ENCODE peak calls at places on chromosome 7, in four cellular contexts. M is NCI-H1092 treated with DMSO at 0.1 percent for 48 hours, V is GM19239, O is LoVo. W is an unnamed sample.
A peak's percentile ranks its signal among the peaks of the same experiment; 100 is the strongest.

GRCh38 chr7:44224216-44224950 is 23.6 kb downstream of the YKT6 start:
- DNase-seq in M (peak; percentile 42), V (no peak), O (no peak), W (peak; percentile 96)

GRCh38 chr7:55375237-55375636 is 10.1 kb downstream of the LANCL2 start:
- DNase-seq in M (no peak), V (no peak), O (no peak), W (no peak)

GRCh38 chr7:132251327-132251659 is 325.0 kb downstream of the PLXNA4 start:
- DNase-seq in M (peak; percentile 37), V (no peak), O (peak; percentile 33), W (peak; percentile 83)

GRCh38 chr7:5423844-5424688 is 432 bp upstream of the TNRC18 start:
- DNase-seq in M (peak; percentile 99), V (no peak), O (peak; percentile 100), W (peak; percentile 98)

GRCh38 chr7:73918926-73919693 is 58.2 kb downstream of the TMEM270 start:
- DNase-seq in M (no peak), V (no peak), O (no peak), W (no peak)

GRCh38 chr7:24665564-24666294 is 91.5 kb downstream of the GSDME start:
- DNase-seq in M (peak; percentile 57), V (no peak), O (peak; percentile 69), W (peak; percentile 49)

GRCh38 chr7:117212969-117213877 is 109.6 kb downstream of the WNT2 start:
- DNase-seq in M (peak; percentile 48), V (peak; percentile 40), O (peak; percentile 61), W (peak; percentile 20)

GRCh38 chr7:1193593-1194424 is 33.8 kb upstream of the ZFAND2A start:
- DNase-seq in M (peak; percentile 53), V (no peak), O (peak; percentile 50), W (peak; percentile 46)

GRCh38 chr7:26278769-26279168 is 12.9 kb upstream of the SNX10 start:
- DNase-seq in M (peak; percentile 38), V (no peak), O (peak; percentile 53), W (no peak)

GRCh38 chr7:102303669-102304422 is 17.2 kb downstream of the SH2B2 start:
- DNase-seq in M (no peak), V (no peak), O (no peak), W (no peak)

GRCh38 chr7:151756076-151756731 is 120.7 kb downstream of the PRKAG2 start:
- DNase-seq in M (no peak), V (no peak), O (no peak), W (no peak)

GRCh38 chr7:1537631-1538412 is 7.3 kb downstream of the MAFK start:
- DNase-seq in M (no peak), V (no peak), O (no peak), W (no peak)